ENCODE peak calls at places on chromosomes 6 and 20, in four cellular contexts. N, O, X and F are unnamed samples.

GRCh38 chr6:149694926-149695325 is 23.0 kb downstream of the LATS1 start:
- DNase-seq in N (no peak), O (no peak), X (no peak), F (no peak)

GRCh38 chr20:24241466-24241865 is 228.0 kb upstream of the SYNDIG1 start:
- DNase-seq in N (no peak), O (no peak), X (no peak), F (no peak)

GRCh38 chr6:163243083-163243482 is 171.4 kb upstream of the QKI start:
- DNase-seq in N (no peak), O (no peak), X (no peak), F (no peak)

GRCh38 chr6:108610270-108610839 is 49.6 kb downstream of the FOXO3 start:
- DNase-seq in N (no peak), O (no peak), X (no peak), F (no peak)

GRCh38 chr6:40874495-40874894 is 164.5 kb downstream of the UNC5CL start:
- DNase-seq in N (no peak), O (no peak), X (peak; percentile 13), F (no peak)

GRCh38 chr20:58432190-58432954 is 43.3 kb downstream of the VAPB start:
- DNase-seq in N (no peak), O (no peak), X (no peak), F (no peak)

GRCh38 chr6:136676075-136676474 is 116.2 kb downstream of the MAP3K5 start:
- DNase-seq in N (no peak), O (no peak), X (peak; percentile 6), F (no peak)

GRCh38 chr6:132907231-132907630 is 92.9 kb downstream of the RPS12 start:
- DNase-seq in N (no peak), O (no peak), X (no peak), F (no peak)

GRCh38 chr6:32785781-32786533 is 22.6 kb upstream of the HLA-DQB2 start:
- DNase-seq in N (peak; percentile 44), O (peak; percentile 36), X (peak; percentile 46), F (peak; percentile 27)

GRCh38 chr6:156174026-156174880 is 602.9 kb upstream of the ARID1B start:
- DNase-seq in N (no peak), O (no peak), X (no peak), F (no peak)

GRCh38 chr6:11632231-11632630 is 94.7 kb downstream of the TMEM170B start:
- DNase-seq in N (no peak), O (no peak), X (peak; percentile 89), F (no peak)

GRCh38 chr20:44204156-44204831 is 6.3 kb downstream of the OSER1 start:
- DNase-seq in N (no peak), O (peak; percentile 30), X (peak; percentile 87), F (no peak)

GRCh38 chr20:1631309-1632227 is 11.8 kb upstream of the SIRPB1 start:
- DNase-seq in N (no peak), O (no peak), X (no peak), F (no peak)

GRCh38 chr6:85455627-85456026 is 5.7 kb downstream of the NT5E start:
- DNase-seq in N (no peak), O (no peak), X (no peak), F (no peak)

GRCh38 chr6:44787254-44787844 is 399.8 kb downstream of the CDC5L start:
- DNase-seq in N (no peak), O (no peak), X (no peak), F (no peak)

GRCh38 chr6:166381381-166381732 is 1.4 kb downstream of the MPC1 start:
- DNase-seq in N (no peak), O (no peak), X (no peak), F (no peak)

GRCh38 chr6:42407379-42407778 is 44.3 kb downstream of the TRERF1 start:
- DNase-seq in N (no peak), O (peak; percentile 42), X (no peak), F (no peak)

GRCh38 chr6:33329058-33329457 is 11.5 kb upstream of the ZBTB22 start:
- DNase-seq in N (no peak), O (no peak), X (no peak), F (no peak)

GRCh38 chr6:74755748-74756147 is 450.1 kb downstream of the COL12A1 start:
- DNase-seq in N (no peak), O (no peak), X (no peak), F (no peak)

GRCh38 chr6:137357263-137357947 is 136.8 kb downstream of the OLIG3 start:
- DNase-seq in N (peak; percentile 100), O (no peak), X (no peak), F (no peak)

GRCh38 chr6:75445738-75446137 is 47.9 kb downstream of the FILIP1 start:
- DNase-seq in N (no peak), O (no peak), X (no peak), F (no peak)

GRCh38 chr6:20921533-20921932 is 387.3 kb downstream of the CDKAL1 start:
- DNase-seq in N (no peak), O (no peak), X (no peak), F (no peak)

GRCh38 chr6:35040398-35040797 is 100.7 kb downstream of the TCP11 start:
- DNase-seq in N (no peak), O (no peak), X (no peak), F (no peak)

GRCh38 chr6:44722736-44723135 is 335.2 kb downstream of the CDC5L start:
- DNase-seq in N (no peak), O (no peak), X (no peak), F (no peak)

GRCh38 chr6:159633196-159633595 is 59.8 kb downstream of the SOD2 start:
- DNase-seq in N (peak; percentile 39), O (peak; percentile 23), X (peak; percentile 18), F (no peak)

GRCh38 chr6:122751291-122751690 is 28.2 kb upstream of the FABP7 start:
- DNase-seq in N (no peak), O (no peak), X (no peak), F (no peak)

GRCh38 chr6:168265827-168266815 is 53.5 kb downstream of the DACT2 start:
- DNase-seq in N (peak; percentile 86), O (no peak), X (no peak), F (no peak)

GRCh38 chr20:3080939-3081388 is 3.6 kb downstream of the AVP start:
- DNase-seq in N (no peak), O (no peak), X (peak; percentile 41), F (no peak)

GRCh38 chr20:39378781-39379180 is 416.6 kb downstream of the DHX35 start:
- DNase-seq in N (no peak), O (no peak), X (no peak), F (no peak)

GRCh38 chr20:62202083-62202395 is 18.0 kb downstream of the HRH3 start:
- DNase-seq in N (no peak), O (no peak), X (no peak), F (no peak)

GRCh38 chr20:5845686-5846651 is 95.8 kb downstream of the SHLD1 start:
- DNase-seq in N (no peak), O (no peak), X (peak; percentile 39), F (peak; percentile 12)

GRCh38 chr6:12078014-12078413 is 65.9 kb downstream of the HIVEP1 start:
- DNase-seq in N (no peak), O (no peak), X (no peak), F (no peak)

GRCh38 chr6:2853766-2854393 is 12.2 kb upstream of the SERPINB1 start:
- DNase-seq in N (peak; percentile 75), O (peak; percentile 73), X (peak; percentile 80), F (peak; percentile 79)

GRCh38 chr6:136446579-136447182 is 103.5 kb downstream of the MAP7 start:
- DNase-seq in N (no peak), O (no peak), X (peak; percentile 53), F (no peak)

GRCh38 chr6:150887978-150888563 is 22.6 kb downstream of the MTHFD1L start:
- DNase-seq in N (no peak), O (no peak), X (no peak), F (no peak)

DNA sequence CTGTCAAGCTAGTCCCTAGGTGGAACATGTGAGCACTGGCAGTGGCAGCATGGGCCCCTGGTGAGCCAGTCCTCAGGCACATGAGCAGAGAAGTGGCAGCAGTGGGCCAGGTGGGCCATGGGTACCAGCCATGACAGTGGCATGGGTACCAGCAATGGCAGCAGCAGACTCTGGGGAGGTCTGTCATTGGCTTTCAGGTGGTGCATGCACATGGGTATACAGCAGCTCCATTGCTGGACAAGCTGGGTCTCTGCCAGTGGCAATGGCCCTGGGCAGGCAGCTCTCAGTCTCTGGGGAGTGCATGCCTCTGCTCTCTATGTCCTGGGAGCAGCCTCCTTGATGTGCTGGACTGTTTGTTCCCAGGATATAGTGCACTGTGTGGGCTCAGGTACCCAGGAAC is 65.3 kb downstream of the KAT14 start:
- DNase-seq in N (no peak), O (no peak), X (no peak), F (no peak)
- H3K4me2 ChIP-seq in N (no peak overlapping the region), O (no peak overlapping the region), X (no peak overlapping the region), F (no peak overlapping the region)

GRCh38 chr6:142697912-142698311 is 247.1 kb downstream of the HIVEP2 start:
- DNase-seq in N (no peak), O (no peak), X (no peak), F (no peak)
- TF ChIP-seq POLR2AphosphoS2 in N (no peak), O (no peak), X (no peak), F (no peak)

GRCh38 chr6:98467902-98468301 is 366.5 kb upstream of the POU3F2 start:
- DNase-seq in N (no peak), O (no peak), X (no peak), F (no peak)
- H3K4me2 ChIP-seq in N (no peak overlapping the region), O (no peak overlapping the region), X (no peak overlapping the region), F (no peak overlapping the region)

GRCh38 chr6:14463110-14463509 is 345.5 kb downstream of the CD83 start:
- DNase-seq in N (no peak), O (no peak), X (no peak), F (no peak)

GRCh38 chr6:14466278-14466677 is 348.7 kb downstream of the CD83 start:
- DNase-seq in N (no peak), O (no peak), X (no peak), F (no peak)

GRCh38 chr6:14464716-14465115 is 347.1 kb downstream of the CD83 start:
- DNase-seq in N (no peak), O (no peak), X (no peak), F (no peak)

GRCh38 chr6:14462135-14462905 is 344.7 kb downstream of the CD83 start:
- DNase-seq in N (no peak), O (no peak), X (no peak), F (no peak)

DNA sequence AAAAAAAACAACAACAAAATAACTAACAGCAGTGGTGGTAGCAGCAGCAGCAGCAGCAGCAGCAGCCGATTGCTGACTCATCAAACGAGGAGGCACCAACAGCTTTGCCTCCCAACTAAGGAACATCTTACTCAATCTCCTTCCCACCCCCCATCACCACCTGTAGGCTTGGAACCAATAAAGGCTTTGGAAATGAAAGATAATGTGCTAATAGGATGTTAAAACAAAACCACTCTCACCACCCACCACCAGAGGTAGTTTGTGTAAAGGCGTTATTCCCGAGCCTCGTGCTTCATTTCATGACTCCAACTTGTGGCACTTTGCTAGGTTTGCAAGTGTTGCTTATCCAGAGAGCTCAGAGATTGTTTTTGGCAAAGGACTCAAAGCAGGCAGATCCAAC is 346.5 kb downstream of the CD83 start:
- DNase-seq in N (no peak), O (peak; percentile 73), X (no peak), F (no peak)
- TF ChIP-seq POLR2AphosphoS2 in N (no peak), O (no peak), X (no peak), F (no peak)

GRCh38 chr20:32366380-32366779 is 8.2 kb downstream of the ASXL1 start:
- DNase-seq in N (no peak), O (no peak), X (no peak), F (no peak)
- H3K4me2 ChIP-seq in N (peak overlapping the region; percentile 66), O (no peak overlapping the region), X (no peak overlapping the region), F (peak overlapping the region; percentile 60)

GRCh38 chr20:17555106-17555505 is 14.8 kb upstream of the DSTN start:
- DNase-seq in N (no peak), O (no peak), X (no peak), F (no peak)
- TF ChIP-seq POLR2AphosphoS2 in N (no peak), O (no peak), X (no peak), F (no peak)